ENCODE peak calls at places on chromosome X, in six cellular contexts. K is A549; M is GM19239; W is substantia nigra; J is stimulated activated CD4-positive, alpha-beta T cell treated with anti-CD3 and anti-CD28 coated beads, TNF-alpha, amount 100 ng/mL, for 4 hours; L is HEK293T. U is an unnamed sample.

GRCh38 chrX:141760761-141761160 is 62.2 kb upstream of the SPANXD start:
- DNase-seq in K (no peak), M (no peak), W (no peak), J (no peak), L (no peak), U (no peak)

GRCh38 chrX:73987166-73987565 is 316.8 kb upstream of the ZCCHC13 start:
- DNase-seq in K (no peak), M (no peak), W (no peak), J (no peak), L (no peak), U (no peak)

GRCh38 chrX:80876877-80877276 is 67.2 kb upstream of the BRWD3 start:
- DNase-seq in K (peak; percentile 5), M (peak; percentile 1), W (no peak), J (no peak), L (no peak), U (peak; percentile 59)

GRCh38 chrX:148441387-148441786 is 59.0 kb upstream of the AFF2 start:
- DNase-seq in K (no peak), M (no peak), W (no peak), J (no peak), L (no peak), U (no peak)

GRCh38 chrX:129461801-129462456 is 61.4 kb downstream of the SMARCA1 start:
- DNase-seq in K (no peak), M (no peak), W (no peak), J (no peak), L (no peak), U (no peak)

GRCh38 chrX:15301924-15302323 is 13.5 kb downstream of the ASB11 start:
- DNase-seq in K (no peak), M (no peak), W (peak; percentile 2), J (no peak), L (no peak), U (no peak)

GRCh38 chrX:144616317-144616716 is 631.0 kb upstream of the SPANXN1 start:
- DNase-seq in K (no peak), M (no peak), W (no peak), J (no peak), L (no peak), U (no peak)

GRCh38 chrX:1493877-1494510 is 41.3 kb upstream of the ASMTL start:
- DNase-seq in K (no peak), M (no peak), W (no peak), J (no peak), L (no peak), U (no peak)

GRCh38 chrX:37993857-37994619 is 12.3 kb upstream of the SYTL5 start:
- DNase-seq in K (no peak), M (no peak), W (no peak), J (no peak), L (no peak), U (no peak)

GRCh38 chrX:153469811-153470410 is 465 bp downstream of the HAUS7 start:
- DNase-seq in K (peak; percentile 47), M (no peak), W (no peak), J (no peak), L (peak; percentile 41), U (no peak)

GRCh38 chrX:31658360-31658759 is 586.5 kb upstream of the FTHL17 start:
- DNase-seq in K (no peak), M (no peak), W (no peak), J (no peak), L (peak; percentile 8), U (peak; percentile 44)

GRCh38 chrX:17525762-17526555 is 151.0 kb downstream of the NHS start:
- DNase-seq in K (no peak), M (no peak), W (no peak), J (no peak), L (no peak), U (no peak)

GRCh38 chrX:139932077-139932900 is 564 bp downstream of the ATP11C start:
- DNase-seq in K (peak; percentile 33), M (no peak), W (peak; percentile 30), J (no peak), L (peak; percentile 53), U (no peak)

GRCh38 chrX:102746134-102746584 is 25.6 kb downstream of the GPRASP3 start:
- DNase-seq in K (no peak), M (no peak), W (peak; percentile 22), J (no peak), L (no peak), U (peak; percentile 36)

U was measured in G401.